ENCODE peak calls at places on chromosome 22, in seven cellular contexts. U is pancreas, P is brain microvascular endothelial cell, D is esophagus squamous epithelium, A is psoas muscle, S is tibial artery, L is fibroblast of lung. Q is an unnamed sample.

GRCh38 chr22:37082251-37082650 is 27.3 kb downstream of the TMPRSS6 start:
- DNase-seq in U (no peak), P (no peak), D (no peak), A (no peak), S (no peak), L (no peak), Q (no peak)

GRCh38 chr22:48222742-48223487 is 1460.5 kb downstream of the TBC1D22A start:
- DNase-seq in U (no peak), P (no peak), D (no peak), A (no peak), S (no peak), L (no peak), Q (no peak)

GRCh38 chr22:29780781-29781676 is 13.9 kb downstream of the UQCR10 start:
- DNase-seq in U (no peak), P (peak; percentile 85), D (no peak), A (no peak), S (no peak), L (peak; percentile 96), Q (peak; percentile 60)

GRCh38 chr22:35578836-35579575 is 38.1 kb downstream of the MB start:
- DNase-seq in U (no peak), P (no peak), D (no peak), A (no peak), S (no peak), L (no peak), Q (no peak)

GRCh38 chr22:36872084-36872483 is 11.3 kb downstream of the NCF4 start:
- DNase-seq in U (no peak), P (no peak), D (no peak), A (no peak), S (no peak), L (no peak), Q (no peak)

GRCh38 chr22:41758231-41758630 is 42.2 kb upstream of the CCDC134 start:
- DNase-seq in U (no peak), P (no peak), D (no peak), A (no peak), S (no peak), L (no peak), Q (no peak)

GRCh38 chr22:47176573-47177333 is 414.3 kb downstream of the TBC1D22A start:
- DNase-seq in U (peak; percentile 4), P (no peak), D (no peak), A (peak; percentile 47), S (peak; percentile 14), L (no peak), Q (no peak)

GRCh38 chr22:33921576-33922181 is 1.4 kb upstream of the LARGE1 start:
- DNase-seq in U (peak; percentile 51), P (peak; percentile 44), D (no peak), A (peak; percentile 75), S (peak; percentile 54), L (peak; percentile 68), Q (peak; percentile 30)

GRCh38 chr22:27489265-27489675 is 312.3 kb downstream of the MN1 start:
- DNase-seq in U (peak; percentile 79), P (peak; percentile 69), D (no peak), A (no peak), S (peak; percentile 41), L (peak; percentile 39), Q (no peak)

GRCh38 chr22:33405194-33405593 is 347.0 kb upstream of the SYN3 start:
- DNase-seq in U (peak; percentile 18), P (no peak), D (no peak), A (no peak), S (no peak), L (no peak), Q (no peak)

GRCh38 chr22:27419473-27419872 is 382.1 kb downstream of the MN1 start:
- DNase-seq in U (no peak), P (peak; percentile 20), D (no peak), A (no peak), S (no peak), L (peak; percentile 49), Q (no peak)

GRCh38 chr22:46355996-46356471 is 20.5 kb downstream of the TRMU start:
- DNase-seq in U (no peak), P (no peak), D (no peak), A (peak; percentile 52), S (no peak), L (no peak), Q (no peak)

GRCh38 chr22:47357493-47357892 is 595.0 kb downstream of the TBC1D22A start:
- DNase-seq in U (peak; percentile 1), P (no peak), D (no peak), A (no peak), S (no peak), L (no peak), Q (no peak)

GRCh38 chr22:34850010-34850409 is 215.9 kb upstream of the ISX start:
- DNase-seq in U (no peak), P (no peak), D (no peak), A (no peak), S (no peak), L (peak; percentile 64), Q (no peak)

GRCh38 chr22:24601217-24602104 is 1.5 kb upstream of the GGT1 start:
- DNase-seq in U (peak; percentile 93), P (no peak), D (no peak), A (no peak), S (no peak), L (no peak), Q (no peak)

GRCh38 chr22:46774456-46775363 is 12.3 kb downstream of the TBC1D22A start:
- DNase-seq in U (no peak), P (no peak), D (no peak), A (no peak), S (no peak), L (no peak), Q (no peak)

GRCh38 chr22:31394326-31394725 is 5.1 kb upstream of the DRG1 start:
- DNase-seq in U (no peak), P (peak; percentile 38), D (no peak), A (no peak), S (no peak), L (peak; percentile 15), Q (no peak)

GRCh38 chr22:30701872-30702271 is 7.2 kb downstream of the OSBP2 start:
- DNase-seq in U (no peak), P (peak; percentile 12), D (no peak), A (no peak), S (no peak), L (peak; percentile 66), Q (peak; percentile 10)

GRCh38 chr22:35480627-35481565 is 59.7 kb upstream of the RASD2 start:
- DNase-seq in U (no peak), P (no peak), D (no peak), A (no peak), S (no peak), L (no peak), Q (no peak)

GRCh38 chr22:27749597-27750225 is 51.8 kb downstream of the MN1 start:
- DNase-seq in U (no peak), P (peak; percentile 6), D (no peak), A (no peak), S (peak; percentile 9), L (peak; percentile 61), Q (no peak)

GRCh38 chr22:47195156-47195675 is 432.8 kb downstream of the TBC1D22A start:
- DNase-seq in U (no peak), P (no peak), D (no peak), A (no peak), S (no peak), L (no peak), Q (no peak)

DNA sequence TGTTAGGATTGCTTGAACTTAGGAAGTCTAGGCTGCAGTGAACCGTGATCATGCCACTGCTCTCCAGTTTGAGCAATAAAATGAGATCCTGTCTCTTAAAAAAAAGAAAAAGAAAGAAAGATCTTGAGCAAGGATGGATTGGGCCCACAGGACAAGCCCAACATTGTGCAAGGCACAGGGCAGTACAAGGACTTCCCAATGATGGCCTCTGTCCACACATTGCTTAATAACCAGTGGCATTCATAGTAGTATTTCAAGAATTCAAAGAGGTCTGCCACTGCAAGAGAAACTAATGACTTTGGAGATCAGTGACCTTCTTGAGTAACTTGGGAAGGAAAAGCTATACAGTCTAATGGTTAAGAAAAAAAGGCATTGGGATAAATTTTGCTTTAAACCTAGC is 44.6 kb downstream of the SEZ6L start:
- DNase-seq in U (no peak), P (no peak), D (no peak), A (no peak), S (no peak), L (no peak), Q (no peak)
- H3K27ac ChIP-seq in U (no peak overlapping the region), P (no peak overlapping the region), D (no peak overlapping the region), A (no peak overlapping the region), S (no peak overlapping the region), L (no peak overlapping the region), Q (no peak overlapping the region)

GRCh38 chr22:40193429-40194421 is 16.0 kb downstream of the TNRC6B start:
- DNase-seq in U (no peak), P (no peak), D (no peak), A (no peak), S (no peak), L (peak; percentile 39), Q (no peak)
- TF ChIP-seq CTCF in U (no peak), P (peak; percentile 60), D (peak; percentile 33), A (peak; percentile 14), S (no peak), L (peak; percentile 48), Q (peak; percentile 44)

GRCh38 chr22:49856343-49856742 is 2.7 kb downstream of the ZBED4 start:
- DNase-seq in U (peak; percentile 41), P (no peak), D (no peak), A (no peak), S (no peak), L (no peak), Q (no peak)

GRCh38 chr22:49855491-49855911 is 1.9 kb downstream of the ZBED4 start:
- DNase-seq in U (peak; percentile 27), P (no peak), D (no peak), A (no peak), S (no peak), L (peak; percentile 51), Q (no peak)

GRCh38 chr22:49852898-49853894 is at the start of gene ZBED4:
- DNase-seq in U (peak; percentile 99), P (peak; percentile 84), D (peak; percentile 63), A (peak; percentile 99), S (peak; percentile 94), L (peak; percentile 89), Q (peak; percentile 85)

GRCh38 chr22:49856766-49857618 is 3.3 kb downstream of the ZBED4 start:
- DNase-seq in U (peak; percentile 24), P (no peak), D (no peak), A (no peak), S (no peak), L (no peak), Q (no peak)

GRCh38 chr22:49853981-49854791 is 542 bp downstream of the ZBED4 start:
- DNase-seq in U (peak; percentile 56), P (peak; percentile 8), D (no peak), A (peak; percentile 61), S (no peak), L (peak; percentile 26), Q (no peak)
- H3K4me3 ChIP-seq in U (peak overlapping the region; percentile 35), P (peak overlapping the region; percentile 83), D (peak overlapping the region; percentile 55), A (peak overlapping the region; percentile 74), S (peak overlapping the region; percentile 89), L (peak overlapping the region; percentile 75), Q (peak overlapping the region; percentile 86)

DNA sequence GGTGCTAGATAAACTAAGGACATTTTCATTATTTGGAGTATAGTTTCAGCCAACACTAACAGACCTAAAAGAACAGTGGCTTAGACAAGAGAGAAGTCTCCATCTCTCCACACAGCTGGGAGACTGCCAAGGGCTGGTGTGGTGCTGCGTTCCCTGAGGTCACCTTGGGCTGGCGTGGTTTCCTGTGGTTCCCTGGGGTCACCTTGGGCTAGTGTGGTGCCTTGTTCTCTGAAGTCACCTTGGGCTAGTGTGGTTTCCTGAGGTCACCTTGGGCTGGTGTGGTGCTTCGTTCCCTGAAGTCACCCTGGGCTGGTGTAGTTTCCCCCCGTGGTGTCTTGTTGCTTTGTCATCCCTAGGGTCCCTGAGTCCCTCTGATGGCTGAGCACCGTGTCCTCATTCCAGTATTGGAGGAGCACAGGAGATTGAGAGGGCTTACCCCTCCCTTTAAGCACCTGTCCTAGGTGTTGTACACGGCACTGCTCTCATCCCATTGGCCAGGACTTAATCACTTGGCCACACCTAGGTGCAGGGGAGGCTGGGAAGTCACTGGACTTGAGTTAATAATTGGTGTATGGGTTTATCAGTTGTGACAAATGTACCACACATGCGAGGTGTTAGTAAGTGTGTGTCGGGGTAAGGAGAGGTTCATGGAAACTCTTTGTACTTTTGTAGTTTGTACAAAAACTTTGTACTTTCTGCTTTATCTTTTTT is 14.9 kb downstream of the SAMM50 start:
- DNase-seq in U (no peak), P (no peak), D (no peak), A (no peak), S (no peak), L (no peak), Q (no peak)
- H3K27ac ChIP-seq in U (no peak overlapping the region), P (no peak overlapping the region), D (no peak overlapping the region), A (no peak overlapping the region), S (no peak overlapping the region), L (no peak overlapping the region), Q (no peak overlapping the region)

Q was measured in AG04450.